ENCODE peak calls at places on chromosomes 7 and 10, in four cellular contexts. One of them, this sample, is unnamed.

GRCh38 chr10:124233546-124234138 is 140.2 kb upstream of the CHST15 start:
- DNase-seq in prostate gland: no peak
- DNase-seq in stomach: no peak
- DNase-seq in K562: no peak
- DNase-seq in this sample: no peak

GRCh38 chr7:130994378-130995115 is 260.5 kb upstream of the KLF14 start:
- DNase-seq in prostate gland: peak; percentile 61
- DNase-seq in stomach: peak; percentile 78
- DNase-seq in K562: no peak
- DNase-seq in this sample: no peak

GRCh38 chr7:99525713-99526440 is 21.4 kb downstream of the ZKSCAN5 start:
- DNase-seq in prostate gland: no peak
- DNase-seq in stomach: no peak
- DNase-seq in K562: no peak
- DNase-seq in this sample: no peak

GRCh38 chr7:73992104-73992562 is 35.8 kb upstream of the ELN start:
- DNase-seq in prostate gland: peak; percentile 39
- DNase-seq in stomach: peak; percentile 29
- DNase-seq in K562: no peak
- DNase-seq in this sample: no peak

GRCh38 chr10:71974489-71975011 is 10.4 kb downstream of the CHST3 start:
- DNase-seq in prostate gland: no peak
- DNase-seq in stomach: no peak
- DNase-seq in K562: no peak
- DNase-seq in this sample: peak; percentile 60

GRCh38 chr7:26593405-26593804 is 271.0 kb downstream of the SKAP2 start:
- DNase-seq in prostate gland: no peak
- DNase-seq in stomach: no peak
- DNase-seq in K562: no peak
- DNase-seq in this sample: no peak

GRCh38 chr7:100604078-100604975 is 2.2 kb downstream of the PCOLCE start:
- DNase-seq in prostate gland: peak; percentile 54
- DNase-seq in stomach: peak; percentile 79
- DNase-seq in K562: peak; percentile 96
- DNase-seq in this sample: peak; percentile 96

GRCh38 chr10:17454181-17454800 is at the start of gene ST8SIA6:
- DNase-seq in prostate gland: peak; percentile 54
- DNase-seq in stomach: peak; percentile 44
- DNase-seq in K562: peak; percentile 69
- DNase-seq in this sample: peak; percentile 39

GRCh38 chr7:77544523-77544922 is 7.4 kb downstream of the PTPN12 start:
- DNase-seq in prostate gland: no peak
- DNase-seq in stomach: no peak
- DNase-seq in K562: no peak
- DNase-seq in this sample: no peak

GRCh38 chr10:48478980-48479811 is 125.7 kb downstream of the ARHGAP22 start:
- DNase-seq in prostate gland: no peak
- DNase-seq in stomach: peak; percentile 18
- DNase-seq in K562: no peak
- DNase-seq in this sample: no peak

GRCh38 chr10:114683593-114683992 is 25.5 kb upstream of the ABLIM1 start:
- DNase-seq in prostate gland: no peak
- DNase-seq in stomach: no peak
- DNase-seq in K562: no peak
- DNase-seq in this sample: no peak

GRCh38 chr10:68153473-68154210 is 44.4 kb downstream of the MYPN start:
- DNase-seq in prostate gland: no peak
- DNase-seq in stomach: peak; percentile 32
- DNase-seq in K562: no peak
- DNase-seq in this sample: no peak

GRCh38 chr7:43694399-43694748 is 34.9 kb downstream of the COA1 start:
- DNase-seq in prostate gland: no peak
- DNase-seq in stomach: no peak
- DNase-seq in K562: no peak
- DNase-seq in this sample: no peak

GRCh38 chr7:117072620-117073118 is 119.4 kb downstream of the ST7 start:
- DNase-seq in prostate gland: peak; percentile 45
- DNase-seq in stomach: peak; percentile 84
- DNase-seq in K562: no peak
- DNase-seq in this sample: no peak

GRCh38 chr7:158595068-158595467 is 7.4 kb upstream of the PTPRN2 start:
- DNase-seq in prostate gland: no peak
- DNase-seq in stomach: no peak
- DNase-seq in K562: no peak
- DNase-seq in this sample: no peak

GRCh38 chr7:69364814-69365587 is 233.3 kb upstream of the AUTS2 start:
- DNase-seq in prostate gland: no peak
- DNase-seq in stomach: no peak
- DNase-seq in K562: no peak
- DNase-seq in this sample: no peak

GRCh38 chr10:636769-637168 is 52.7 kb downstream of the DIP2C start:
- DNase-seq in prostate gland: no peak
- DNase-seq in stomach: no peak
- DNase-seq in K562: no peak
- DNase-seq in this sample: no peak

GRCh38 chr10:94366382-94366781 is 3.6 kb upstream of the NOC3L start:
- DNase-seq in prostate gland: no peak
- DNase-seq in stomach: no peak
- DNase-seq in K562: no peak
- DNase-seq in this sample: no peak

GRCh38 chr10:94364480-94364879 is 1.7 kb upstream of the NOC3L start:
- DNase-seq in prostate gland: no peak
- DNase-seq in stomach: no peak
- DNase-seq in K562: no peak
- DNase-seq in this sample: no peak

GRCh38 chr10:94363251-94363565 is 469 bp upstream of the NOC3L start:
- DNase-seq in prostate gland: no peak
- DNase-seq in stomach: no peak
- DNase-seq in K562: no peak
- DNase-seq in this sample: no peak

GRCh38 chr10:94361161-94361794 is 1.5 kb downstream of the NOC3L start:
- DNase-seq in prostate gland: peak; percentile 56
- DNase-seq in stomach: peak; percentile 53
- DNase-seq in K562: no peak
- DNase-seq in this sample: no peak

GRCh38 chr10:94362360-94363250 is at the start of gene NOC3L:
- DNase-seq in prostate gland: peak; percentile 93
- DNase-seq in stomach: peak; percentile 97
- DNase-seq in K562: peak; percentile 88
- DNase-seq in this sample: peak; percentile 81
- TF ChIP-seq POLR2A in prostate gland: peak; percentile 16
- TF ChIP-seq POLR2A in stomach: no peak
- TF ChIP-seq POLR2A in K562: peak; percentile 82
- TF ChIP-seq POLR2A in this sample: peak; percentile 95

GRCh38 chr7:45088821-45089313 is at the start of gene NACAD:
- DNase-seq in prostate gland: peak; percentile 26
- DNase-seq in stomach: peak; percentile 40
- DNase-seq in K562: peak; percentile 60
- DNase-seq in this sample: no peak
- TF ChIP-seq POLR2AphosphoS5 in prostate gland: no peak
- TF ChIP-seq POLR2AphosphoS5 in stomach: no peak
- TF ChIP-seq POLR2AphosphoS5 in K562: no peak
- TF ChIP-seq POLR2AphosphoS5 in this sample: no peak

GRCh38 chr10:102115775-102116174 is 4.4 kb downstream of the LDB1 start:
- DNase-seq in prostate gland: no peak
- DNase-seq in stomach: no peak
- DNase-seq in K562: no peak
- DNase-seq in this sample: no peak

GRCh38 chr10:102113261-102113955 is 6.8 kb downstream of the LDB1 start:
- DNase-seq in prostate gland: peak; percentile 28
- DNase-seq in stomach: no peak
- DNase-seq in K562: no peak
- DNase-seq in this sample: no peak

GRCh38 chr10:102117391-102118159 is 2.6 kb downstream of the LDB1 start:
- DNase-seq in prostate gland: peak; percentile 82
- DNase-seq in stomach: peak; percentile 91
- DNase-seq in K562: no peak
- DNase-seq in this sample: no peak

GRCh38 chr10:102113956-102114857 is 6.0 kb downstream of the LDB1 start:
- DNase-seq in prostate gland: no peak
- DNase-seq in stomach: peak; percentile 33
- DNase-seq in K562: peak; percentile 37
- DNase-seq in this sample: no peak

GRCh38 chr10:102114861-102115618 is 5.1 kb downstream of the LDB1 start:
- DNase-seq in prostate gland: peak; percentile 91
- DNase-seq in stomach: peak; percentile 92
- DNase-seq in K562: peak; percentile 79
- DNase-seq in this sample: peak; percentile 76
- TF ChIP-seq POLR2A in prostate gland: peak; percentile 93
- TF ChIP-seq POLR2A in stomach: no peak
- TF ChIP-seq POLR2A in K562: peak; percentile 75
- TF ChIP-seq POLR2A in this sample: peak; percentile 87

DNA sequence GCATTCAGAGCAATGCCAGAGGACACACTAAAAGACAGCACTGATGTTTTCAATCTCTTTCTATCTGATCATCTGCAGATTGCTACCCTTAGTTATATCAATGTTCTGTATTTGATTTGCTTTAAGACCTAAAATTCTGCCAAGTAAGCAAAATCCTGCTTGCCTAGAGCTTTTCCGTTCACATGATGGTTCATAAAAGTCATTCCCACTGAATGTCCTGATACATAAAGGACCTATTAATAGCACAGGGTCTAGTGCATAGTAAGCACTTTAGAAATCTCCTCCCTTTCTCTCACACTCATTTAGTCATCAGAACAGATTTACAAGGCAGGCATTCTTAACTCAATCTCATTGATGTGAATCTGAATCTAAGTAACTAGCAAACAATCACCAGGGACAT is 68.8 kb downstream of the PCGF5 start:
- DNase-seq in prostate gland: no peak
- DNase-seq in stomach: no peak
- DNase-seq in K562: no peak
- DNase-seq in this sample: no peak
- TF ChIP-seq POLR2AphosphoS5 in prostate gland: no peak
- TF ChIP-seq POLR2AphosphoS5 in stomach: no peak
- TF ChIP-seq POLR2AphosphoS5 in K562: no peak
- TF ChIP-seq POLR2AphosphoS5 in this sample: no peak

DNA sequence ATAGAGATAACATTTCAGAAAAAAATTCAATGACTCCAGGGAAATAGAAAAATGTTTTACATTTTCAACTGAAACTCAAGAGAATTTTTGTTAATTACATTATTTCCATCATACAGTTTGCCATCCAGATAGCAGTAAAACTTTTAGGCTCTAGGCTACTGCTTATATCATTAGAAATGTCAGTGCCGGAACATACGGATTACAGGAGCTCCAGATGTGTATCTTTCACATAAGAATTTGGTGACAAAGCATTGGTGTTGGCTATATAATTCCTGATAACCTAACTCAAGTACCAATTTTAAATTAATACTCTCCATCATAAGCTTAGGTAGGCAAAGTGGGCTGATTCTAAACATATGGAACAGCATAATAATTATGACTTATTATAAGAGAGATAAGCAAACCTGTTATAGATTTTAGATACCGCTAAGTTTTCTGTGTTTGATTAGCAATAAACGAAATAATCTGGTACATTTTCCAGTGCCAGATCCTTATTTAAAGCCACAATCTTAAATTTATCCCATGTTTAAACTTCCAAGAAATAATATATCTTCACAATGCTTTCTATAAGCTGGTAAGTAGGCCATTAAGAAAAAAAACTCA is 637.9 kb downstream of the NXPH1 start:
- DNase-seq in prostate gland: no peak
- DNase-seq in stomach: no peak
- DNase-seq in K562: no peak
- DNase-seq in this sample: no peak
- TF ChIP-seq POLR2A in prostate gland: no peak
- TF ChIP-seq POLR2A in stomach: no peak
- TF ChIP-seq POLR2A in K562: no peak
- TF ChIP-seq POLR2A in this sample: no peak

GRCh38 chr7:90597527-90597871 is 1.4 kb downstream of the CDK14 start:
- DNase-seq in prostate gland: no peak
- DNase-seq in stomach: no peak
- DNase-seq in K562: no peak
- DNase-seq in this sample: no peak
- TF ChIP-seq POLR2AphosphoS5 in prostate gland: no peak
- TF ChIP-seq POLR2AphosphoS5 in stomach: no peak
- TF ChIP-seq POLR2AphosphoS5 in K562: no peak
- TF ChIP-seq POLR2AphosphoS5 in this sample: no peak

GRCh38 chr10:32142646-32143045 is 86.4 kb upstream of the KIF5B start:
- DNase-seq in prostate gland: no peak
- DNase-seq in stomach: no peak
- DNase-seq in K562: no peak
- DNase-seq in this sample: no peak

GRCh38 chr10:32143302-32143847 is 87.2 kb upstream of the KIF5B start:
- DNase-seq in prostate gland: no peak
- DNase-seq in stomach: no peak
- DNase-seq in K562: no peak
- DNase-seq in this sample: no peak

GRCh38 chr10:32141018-32141807 is 85.0 kb upstream of the KIF5B start:
- DNase-seq in prostate gland: peak; percentile 52
- DNase-seq in stomach: peak; percentile 33
- DNase-seq in K562: no peak
- DNase-seq in this sample: no peak

GRCh38 chr10:32140403-32140802 is 84.2 kb upstream of the KIF5B start:
- DNase-seq in prostate gland: no peak
- DNase-seq in stomach: no peak
- DNase-seq in K562: no peak
- DNase-seq in this sample: no peak

GRCh38 chr10:32139223-32140073 is 83.2 kb upstream of the KIF5B start:
- DNase-seq in prostate gland: peak; percentile 40
- DNase-seq in stomach: peak; percentile 68
- DNase-seq in K562: peak; percentile 87
- DNase-seq in this sample: no peak
- TF ChIP-seq POLR2A in prostate gland: no peak
- TF ChIP-seq POLR2A in stomach: no peak
- TF ChIP-seq POLR2A in K562: peak; percentile 77
- TF ChIP-seq POLR2A in this sample: no peak

DNA sequence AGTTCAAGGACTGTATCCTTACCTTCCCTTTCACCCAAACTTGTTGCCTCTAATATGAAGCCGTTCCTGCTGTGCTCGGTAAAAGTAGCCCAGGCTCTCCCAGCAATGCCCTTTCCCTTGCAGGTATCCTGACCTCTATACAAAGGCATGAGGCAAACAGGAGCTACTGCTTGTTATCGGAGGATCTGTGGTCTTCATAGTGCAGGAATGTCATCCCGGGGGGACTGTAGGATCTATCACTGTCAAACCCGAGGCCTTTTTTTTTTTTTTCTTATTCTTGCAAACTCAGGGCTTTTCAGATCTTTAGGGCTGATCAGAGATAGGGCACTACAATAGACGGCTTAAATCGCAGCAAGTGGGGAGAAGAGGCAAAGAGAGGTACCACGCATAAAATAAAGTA is 1206.6 kb downstream of the TYW1 start:
- DNase-seq in prostate gland: no peak
- DNase-seq in stomach: no peak
- DNase-seq in K562: no peak
- DNase-seq in this sample: no peak
- TF ChIP-seq POLR2AphosphoS5 in prostate gland: no peak
- TF ChIP-seq POLR2AphosphoS5 in stomach: no peak
- TF ChIP-seq POLR2AphosphoS5 in K562: no peak
- TF ChIP-seq POLR2AphosphoS5 in this sample: no peak

DNA sequence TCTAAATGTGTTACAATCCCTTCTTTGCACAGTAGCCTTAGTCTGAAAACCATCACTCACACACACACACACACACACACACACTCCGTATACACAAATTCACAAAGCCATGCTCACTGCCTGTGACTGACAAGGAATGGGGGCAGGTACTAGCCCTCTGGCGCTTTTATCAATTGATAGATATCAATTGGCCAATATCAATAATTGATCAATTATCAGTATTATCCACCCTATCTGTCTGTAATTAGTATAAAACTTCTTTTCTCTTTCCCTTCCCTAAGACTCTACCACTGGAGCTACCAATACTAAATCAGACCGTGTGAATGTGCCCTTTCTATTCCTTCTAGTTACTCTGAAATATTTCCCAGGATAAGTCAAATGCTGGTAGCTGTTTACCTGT is 2.1 kb downstream of the DENND11 start:
- DNase-seq in prostate gland: no peak
- DNase-seq in stomach: no peak
- DNase-seq in K562: no peak
- DNase-seq in this sample: no peak
- TF ChIP-seq POLR2A in prostate gland: no peak
- TF ChIP-seq POLR2A in stomach: no peak
- TF ChIP-seq POLR2A in K562: no peak
- TF ChIP-seq POLR2A in this sample: no peak